ENCODE peak calls at places on chromosome 16, in five cellular contexts. F, U, Z, C and O are unnamed samples.

GRCh38 chr16:13397126-13397525 is 495.7 kb downstream of the SHISA9 start:
- DNase-seq in F (no peak), U (no peak), C (no peak), Z (no peak), O (no peak)

GRCh38 chr16:77212736-77213541 is 13.7 kb downstream of the SYCE1L start:
- DNase-seq in F (peak; percentile 78), C (peak; percentile 39), U (no peak), Z (peak; percentile 45), O (no peak)

GRCh38 chr16:12903325-12904040 is 2.1 kb downstream of the SHISA9 start:
- DNase-seq in U (no peak), C (no peak), Z (no peak), F (no peak), O (no peak)

GRCh38 chr16:75389096-75389692 is 44.1 kb downstream of the CFDP1 start:
- DNase-seq in F (no peak), C (no peak), Z (no peak), U (peak; percentile 22), O (no peak)

GRCh38 chr16:23557779-23558330 is 328 bp downstream of the UBFD1 start:
- DNase-seq in F (no peak), C (peak; percentile 36), Z (peak; percentile 48), U (peak; percentile 44), O (no peak)

GRCh38 chr16:14347706-14348105 is 276.6 kb downstream of the MRTFB start:
- DNase-seq in U (no peak), C (no peak), F (no peak), Z (no peak), O (no peak)

GRCh38 chr16:49843758-49844157 is 12.2 kb downstream of the ZNF423 start:
- DNase-seq in F (no peak), Z (no peak), U (no peak), C (no peak), O (no peak)

GRCh38 chr16:11129378-11129781 is 126.6 kb downstream of the SOCS1 start:
- DNase-seq in Z (no peak), C (no peak), F (no peak), U (no peak), O (no peak)

GRCh38 chr16:50393461-50394214 is 24.9 kb upstream of the BRD7 start:
- DNase-seq in U (no peak), Z (no peak), C (no peak), F (no peak), O (peak; percentile 38)

GRCh38 chr16:54459509-54460235 is 173.1 kb upstream of the IRX3 start:
- DNase-seq in C (peak; percentile 28), Z (peak; percentile 50), F (no peak), U (no peak), O (no peak)

GRCh38 chr16:20971420-20971819 is 70.8 kb downstream of the LYRM1 start:
- DNase-seq in F (no peak), Z (no peak), C (no peak), U (no peak), O (peak; percentile 42)

GRCh38 chr16:82761236-82761635 is 134.5 kb downstream of the CDH13 start:
- DNase-seq in U (peak; percentile 74), C (peak; percentile 75), F (no peak), Z (peak; percentile 85), O (peak; percentile 77)

GRCh38 chr16:85778873-85779272 is 20.5 kb downstream of the EMC8 start:
- DNase-seq in C (no peak), F (no peak), U (no peak), Z (no peak), O (no peak)

GRCh38 chr16:85555549-85556455 is 57.3 kb upstream of the GSE1 start:
- DNase-seq in Z (peak; percentile 26), C (no peak), F (peak; percentile 42), U (no peak), O (no peak)

GRCh38 chr16:84692451-84692850 is 7.3 kb upstream of the USP10 start:
- DNase-seq in Z (peak; percentile 58), C (no peak), U (no peak), F (no peak), O (peak; percentile 45)

GRCh38 chr16:78633551-78633950 is 534.1 kb downstream of the WWOX start:
- DNase-seq in Z (no peak), F (no peak), C (no peak), U (no peak), O (no peak)

GRCh38 chr16:29947897-29948296 is 14.0 kb upstream of the TMEM219 start:
- DNase-seq in F (no peak), Z (no peak), U (no peak), C (no peak), O (no peak)

GRCh38 chr16:84729716-84730320 is 30.0 kb downstream of the USP10 start:
- DNase-seq in U (peak; percentile 34), C (no peak), F (no peak), Z (peak; percentile 50), O (peak; percentile 34)

GRCh38 chr16:83015871-83016270 is 389.1 kb downstream of the CDH13 start:
- DNase-seq in C (no peak), U (no peak), Z (no peak), F (no peak), O (no peak)

GRCh38 chr16:85353839-85354622 is 241.8 kb upstream of the CIBAR2 start:
- DNase-seq in F (no peak), Z (no peak), U (no peak), C (no peak), O (peak; percentile 69)

GRCh38 chr16:15972046-15972868 is 22.8 kb downstream of the ABCC1 start:
- DNase-seq in U (peak; percentile 67), C (no peak), F (no peak), Z (peak; percentile 56), O (no peak)

GRCh38 chr16:30977502-30977901 is 7.5 kb upstream of the HSD3B7 start:
- DNase-seq in C (no peak), F (no peak), U (no peak), Z (no peak), O (no peak)

GRCh38 chr16:20072524-20073202 is 1.0 kb downstream of the GPR139 start:
- DNase-seq in Z (no peak), U (no peak), C (no peak), F (no peak), O (no peak)

GRCh38 chr16:73251608-73252007 is 203.7 kb upstream of the ZFHX3 start:
- DNase-seq in C (no peak), U (no peak), F (no peak), Z (no peak), O (no peak)

GRCh38 chr16:8908779-8909468 is 26.8 kb downstream of the LITAFD start:
- DNase-seq in U (no peak), Z (no peak), F (no peak), C (no peak), O (peak; percentile 21)

GRCh38 chr16:64864232-64864803 is 257.5 kb downstream of the CDH11 start:
- DNase-seq in U (peak; percentile 98), C (peak; percentile 95), Z (peak; percentile 92), F (no peak), O (peak; percentile 86)

GRCh38 chr16:14559809-14560227 is 70.2 kb downstream of the PARN start:
- DNase-seq in C (no peak), U (no peak), Z (no peak), F (no peak), O (peak; percentile 37)

GRCh38 chr16:75559002-75559401 is 3.0 kb upstream of the TMEM231 start:
- DNase-seq in F (no peak), C (no peak), U (no peak), Z (no peak), O (no peak)

GRCh38 chr16:11604783-11605563 is 18.3 kb upstream of the LITAF start:
- DNase-seq in Z (peak; percentile 62), U (peak; percentile 85), F (no peak), C (peak; percentile 85), O (no peak)

GRCh38 chr16:12097523-12098428 is 121.2 kb downstream of the SNX29 start:
- DNase-seq in C (peak; percentile 83), F (no peak), Z (peak; percentile 73), U (peak; percentile 84), O (peak; percentile 79)

DNA sequence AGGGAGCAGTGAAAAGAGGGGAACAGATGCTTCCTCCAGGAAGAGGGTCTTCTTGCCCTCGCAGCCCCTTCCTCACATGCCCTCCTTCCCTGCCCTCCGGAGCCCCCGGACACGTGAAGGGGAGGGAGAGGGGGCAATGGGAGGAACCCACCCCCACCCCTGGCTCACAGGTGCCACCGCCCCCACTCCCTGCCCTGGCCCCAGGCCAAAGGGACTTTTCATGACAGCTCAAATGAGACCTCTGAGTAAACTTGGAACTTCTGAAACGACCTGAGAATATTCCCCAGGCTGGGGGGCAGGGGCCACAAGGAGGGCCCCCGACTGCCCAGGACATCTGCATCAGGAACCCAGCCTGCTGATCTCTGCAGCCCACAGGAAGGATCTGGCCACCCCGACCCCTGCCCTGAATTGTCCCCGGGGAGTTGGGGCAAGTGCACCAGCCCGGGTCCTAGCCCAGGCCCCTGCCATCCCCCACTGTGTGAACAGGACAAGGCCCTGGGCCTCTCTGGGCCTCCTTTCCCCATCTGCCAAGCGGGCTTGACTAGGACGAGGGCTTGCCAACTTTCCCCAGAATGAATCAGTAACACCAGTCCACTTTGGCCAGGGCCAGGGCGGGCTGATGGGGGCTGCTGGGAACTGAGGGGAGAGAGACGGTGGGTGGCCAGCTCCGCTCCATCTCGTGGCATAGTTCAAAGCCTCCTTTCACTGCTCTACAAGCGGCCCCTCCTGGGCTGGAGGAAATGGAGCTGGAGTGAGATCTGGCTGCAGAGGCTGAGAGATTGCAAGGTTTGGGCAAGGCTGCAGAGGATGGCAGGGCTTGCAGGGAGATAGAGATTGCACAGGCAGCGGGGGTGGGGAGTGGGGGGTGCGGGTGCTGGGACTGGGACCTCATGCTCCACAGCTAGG is 3.8 kb downstream of the IL21R start:
- DNase-seq in Z (no peak), U (peak; percentile 17), C (peak; percentile 30), F (no peak), O (no peak)
- H3K4me3 ChIP-seq in Z (no peak overlapping the region), U (no peak overlapping the region), C (no peak overlapping the region), F (no peak overlapping the region), O (no peak overlapping the region)

DNA sequence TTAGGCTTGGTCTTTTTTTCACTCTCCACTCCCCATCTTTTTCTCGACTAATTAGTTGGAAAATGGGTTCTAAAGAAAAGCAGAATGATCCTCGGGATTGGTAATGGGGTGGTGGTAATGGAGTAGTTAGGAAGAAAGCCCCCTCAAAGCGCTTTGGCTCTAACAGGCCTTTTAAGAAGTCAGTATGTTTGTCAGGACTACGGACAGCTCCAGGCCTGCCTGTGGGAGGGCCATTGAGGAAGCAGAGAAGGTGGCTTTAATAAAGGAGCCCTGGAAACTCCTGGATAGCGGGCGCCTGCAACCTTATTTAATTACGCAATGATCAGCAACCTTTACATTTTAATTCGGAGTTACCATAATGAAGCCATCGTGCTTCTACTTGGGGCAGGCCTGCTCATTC is 110.3 kb upstream of the N4BP1 start:
- DNase-seq in U (peak; percentile 22), Z (peak; percentile 5), F (no peak), C (no peak), O (peak; percentile 13)
- H3K4me3 ChIP-seq in U (no peak overlapping the region), Z (no peak overlapping the region), F (no peak overlapping the region), C (no peak overlapping the region), O (no peak overlapping the region)

GRCh38 chr16:87062569-87063442 is 254.4 kb downstream of the C16orf95 start:
- DNase-seq in U (peak; percentile 67), F (peak; percentile 91), Z (peak; percentile 86), C (peak; percentile 78), O (peak; percentile 27)

GRCh38 chr16:87063543-87063942 is 253.6 kb downstream of the C16orf95 start:
- DNase-seq in C (no peak), Z (peak; percentile 39), U (no peak), F (no peak), O (no peak)

GRCh38 chr16:87066695-87067556 is 250.3 kb downstream of the C16orf95 start:
- DNase-seq in U (no peak), F (no peak), C (no peak), Z (no peak), O (no peak)

GRCh38 chr16:87065781-87066694 is 251.2 kb downstream of the C16orf95 start:
- DNase-seq in F (no peak), U (no peak), Z (peak; percentile 59), C (no peak), O (no peak)

GRCh38 chr16:87064731-87065720 is 252.2 kb downstream of the C16orf95 start:
- DNase-seq in C (no peak), F (no peak), Z (peak; percentile 74), U (no peak), O (no peak)
- H3K4me3 ChIP-seq in C (no peak overlapping the region), F (no peak overlapping the region), Z (peak overlapping the region; percentile 54), U (no peak overlapping the region), O (no peak overlapping the region)

GRCh38 chr16:2857451-2858244 is at the start of gene PRSS22:
- DNase-seq in F (no peak), Z (no peak), U (peak; percentile 13), C (no peak), O (peak; percentile 27)
- H3K4me3 ChIP-seq in F (peak within 1 kb of the TSS; percentile 8), Z (no peak within 1 kb of the TSS), U (peak within 1 kb of the TSS; percentile 6), C (no peak within 1 kb of the TSS), O (peak within 1 kb of the TSS; percentile 47)